ENCODE peak calls at places on chromosomes 11 and 22, in eight cellular contexts. One of them, this sample, is unnamed.

GRCh38 chr11:77191429-77191822 is 63.4 kb downstream of the MYO7A start:
- DNase-seq in left cardiac atrium: no peak
- DNase-seq in activated naive CD8-positive, alpha-beta T cell treated with anti-CD3 and anti-CD28 coated beads, Interleukin-2, amount 50 U/mL, for 24 hours: no peak
- DNase-seq in upper lobe of right lung: no peak
- DNase-seq in cardiac fibroblast: no peak
- DNase-seq in lower leg skin: no peak
- DNase-seq in pulmonary artery endothelial cell: no peak
- DNase-seq in HFFc6: no peak
- DNase-seq in this sample: no peak

GRCh38 chr22:25027052-25027525 is 74.6 kb downstream of the KIAA1671 start:
- DNase-seq in left cardiac atrium: no peak
- DNase-seq in activated naive CD8-positive, alpha-beta T cell treated with anti-CD3 and anti-CD28 coated beads, Interleukin-2, amount 50 U/mL, for 24 hours: no peak
- DNase-seq in upper lobe of right lung: no peak
- DNase-seq in cardiac fibroblast: no peak
- DNase-seq in lower leg skin: no peak
- DNase-seq in pulmonary artery endothelial cell: no peak
- DNase-seq in HFFc6: no peak
- DNase-seq in this sample: no peak

GRCh38 chr11:118338637-118339061 is 3.9 kb downstream of the CD3D start:
- DNase-seq in left cardiac atrium: no peak
- DNase-seq in activated naive CD8-positive, alpha-beta T cell treated with anti-CD3 and anti-CD28 coated beads, Interleukin-2, amount 50 U/mL, for 24 hours: peak; percentile 87
- DNase-seq in upper lobe of right lung: no peak
- DNase-seq in cardiac fibroblast: peak; percentile 20
- DNase-seq in lower leg skin: no peak
- DNase-seq in pulmonary artery endothelial cell: no peak
- DNase-seq in HFFc6: no peak
- DNase-seq in this sample: peak; percentile 87

GRCh38 chr22:31400023-31400397 is 606 bp downstream of the DRG1 start:
- DNase-seq in left cardiac atrium: no peak
- DNase-seq in activated naive CD8-positive, alpha-beta T cell treated with anti-CD3 and anti-CD28 coated beads, Interleukin-2, amount 50 U/mL, for 24 hours: no peak
- DNase-seq in upper lobe of right lung: no peak
- DNase-seq in cardiac fibroblast: peak; percentile 27
- DNase-seq in lower leg skin: no peak
- DNase-seq in pulmonary artery endothelial cell: no peak
- DNase-seq in HFFc6: peak; percentile 1
- DNase-seq in this sample: no peak

GRCh38 chr22:47067911-47068654 is 305.6 kb downstream of the TBC1D22A start:
- DNase-seq in left cardiac atrium: no peak
- DNase-seq in activated naive CD8-positive, alpha-beta T cell treated with anti-CD3 and anti-CD28 coated beads, Interleukin-2, amount 50 U/mL, for 24 hours: no peak
- DNase-seq in upper lobe of right lung: peak; percentile 54
- DNase-seq in cardiac fibroblast: no peak
- DNase-seq in lower leg skin: no peak
- DNase-seq in pulmonary artery endothelial cell: no peak
- DNase-seq in HFFc6: no peak
- DNase-seq in this sample: no peak

GRCh38 chr22:40240671-40241070 is 62.9 kb downstream of the TNRC6B start:
- DNase-seq in left cardiac atrium: no peak
- DNase-seq in activated naive CD8-positive, alpha-beta T cell treated with anti-CD3 and anti-CD28 coated beads, Interleukin-2, amount 50 U/mL, for 24 hours: no peak
- DNase-seq in upper lobe of right lung: no peak
- DNase-seq in cardiac fibroblast: no peak
- DNase-seq in lower leg skin: no peak
- DNase-seq in pulmonary artery endothelial cell: no peak
- DNase-seq in HFFc6: no peak
- DNase-seq in this sample: no peak

GRCh38 chr11:58330861-58331260 is 28.0 kb downstream of the OR5B17 start:
- DNase-seq in left cardiac atrium: no peak
- DNase-seq in activated naive CD8-positive, alpha-beta T cell treated with anti-CD3 and anti-CD28 coated beads, Interleukin-2, amount 50 U/mL, for 24 hours: no peak
- DNase-seq in upper lobe of right lung: no peak
- DNase-seq in cardiac fibroblast: peak; percentile 82
- DNase-seq in lower leg skin: no peak
- DNase-seq in pulmonary artery endothelial cell: no peak
- DNase-seq in HFFc6: peak; percentile 57
- DNase-seq in this sample: no peak

GRCh38 chr11:65003282-65003681 is 6.5 kb upstream of the BATF2 start:
- DNase-seq in left cardiac atrium: no peak
- DNase-seq in activated naive CD8-positive, alpha-beta T cell treated with anti-CD3 and anti-CD28 coated beads, Interleukin-2, amount 50 U/mL, for 24 hours: no peak
- DNase-seq in upper lobe of right lung: no peak
- DNase-seq in cardiac fibroblast: peak; percentile 42
- DNase-seq in lower leg skin: no peak
- DNase-seq in pulmonary artery endothelial cell: no peak
- DNase-seq in HFFc6: peak; percentile 39
- DNase-seq in this sample: no peak

GRCh38 chr11:13261600-13262061 is 16.0 kb upstream of the BMAL1 start:
- DNase-seq in left cardiac atrium: no peak
- DNase-seq in activated naive CD8-positive, alpha-beta T cell treated with anti-CD3 and anti-CD28 coated beads, Interleukin-2, amount 50 U/mL, for 24 hours: no peak
- DNase-seq in upper lobe of right lung: no peak
- DNase-seq in cardiac fibroblast: peak; percentile 93
- DNase-seq in lower leg skin: peak; percentile 47
- DNase-seq in pulmonary artery endothelial cell: peak; percentile 49
- DNase-seq in HFFc6: peak; percentile 89
- DNase-seq in this sample: no peak

GRCh38 chr11:36600155-36600554 is 2.1 kb upstream of the RAG2 start:
- DNase-seq in left cardiac atrium: no peak
- DNase-seq in activated naive CD8-positive, alpha-beta T cell treated with anti-CD3 and anti-CD28 coated beads, Interleukin-2, amount 50 U/mL, for 24 hours: no peak
- DNase-seq in upper lobe of right lung: no peak
- DNase-seq in cardiac fibroblast: no peak
- DNase-seq in lower leg skin: no peak
- DNase-seq in pulmonary artery endothelial cell: no peak
- DNase-seq in HFFc6: no peak
- DNase-seq in this sample: no peak

GRCh38 chr22:20205964-20206708 is 55.3 kb upstream of the CCDC188 start:
- DNase-seq in left cardiac atrium: peak; percentile 79
- DNase-seq in activated naive CD8-positive, alpha-beta T cell treated with anti-CD3 and anti-CD28 coated beads, Interleukin-2, amount 50 U/mL, for 24 hours: peak; percentile 75
- DNase-seq in upper lobe of right lung: peak; percentile 85
- DNase-seq in cardiac fibroblast: peak; percentile 72
- DNase-seq in lower leg skin: peak; percentile 65
- DNase-seq in pulmonary artery endothelial cell: peak; percentile 24
- DNase-seq in HFFc6: peak; percentile 34
- DNase-seq in this sample: peak; percentile 42

GRCh38 chr11:75236062-75236461 is 4.5 kb upstream of the TPBGL start:
- DNase-seq in left cardiac atrium: no peak
- DNase-seq in activated naive CD8-positive, alpha-beta T cell treated with anti-CD3 and anti-CD28 coated beads, Interleukin-2, amount 50 U/mL, for 24 hours: no peak
- DNase-seq in upper lobe of right lung: no peak
- DNase-seq in cardiac fibroblast: no peak
- DNase-seq in lower leg skin: no peak
- DNase-seq in pulmonary artery endothelial cell: no peak
- DNase-seq in HFFc6: no peak
- DNase-seq in this sample: no peak

GRCh38 chr22:43881091-43882061 is 10.4 kb downstream of the PNPLA5 start:
- DNase-seq in left cardiac atrium: no peak
- DNase-seq in activated naive CD8-positive, alpha-beta T cell treated with anti-CD3 and anti-CD28 coated beads, Interleukin-2, amount 50 U/mL, for 24 hours: no peak
- DNase-seq in upper lobe of right lung: peak; percentile 60
- DNase-seq in cardiac fibroblast: no peak
- DNase-seq in lower leg skin: no peak
- DNase-seq in pulmonary artery endothelial cell: no peak
- DNase-seq in HFFc6: no peak
- DNase-seq in this sample: no peak

GRCh38 chr11:76610871-76611475 is 59.6 kb downstream of the LRRC32 start:
- DNase-seq in left cardiac atrium: no peak
- DNase-seq in activated naive CD8-positive, alpha-beta T cell treated with anti-CD3 and anti-CD28 coated beads, Interleukin-2, amount 50 U/mL, for 24 hours: peak; percentile 12
- DNase-seq in upper lobe of right lung: no peak
- DNase-seq in cardiac fibroblast: no peak
- DNase-seq in lower leg skin: no peak
- DNase-seq in pulmonary artery endothelial cell: no peak
- DNase-seq in HFFc6: no peak
- DNase-seq in this sample: no peak

GRCh38 chr22:19644314-19645223 is 69.7 kb upstream of the SEPTIN5 start:
- DNase-seq in left cardiac atrium: no peak
- DNase-seq in activated naive CD8-positive, alpha-beta T cell treated with anti-CD3 and anti-CD28 coated beads, Interleukin-2, amount 50 U/mL, for 24 hours: no peak
- DNase-seq in upper lobe of right lung: no peak
- DNase-seq in cardiac fibroblast: peak; percentile 9
- DNase-seq in lower leg skin: no peak
- DNase-seq in pulmonary artery endothelial cell: no peak
- DNase-seq in HFFc6: no peak
- DNase-seq in this sample: no peak

GRCh38 chr11:134737563-134738510 is 325.8 kb upstream of the B3GAT1 start:
- DNase-seq in left cardiac atrium: no peak
- DNase-seq in activated naive CD8-positive, alpha-beta T cell treated with anti-CD3 and anti-CD28 coated beads, Interleukin-2, amount 50 U/mL, for 24 hours: no peak
- DNase-seq in upper lobe of right lung: no peak
- DNase-seq in cardiac fibroblast: no peak
- DNase-seq in lower leg skin: no peak
- DNase-seq in pulmonary artery endothelial cell: no peak
- DNase-seq in HFFc6: no peak
- DNase-seq in this sample: no peak

GRCh38 chr11:102974552-102975280 is 19.2 kb upstream of the MMP13 start:
- DNase-seq in left cardiac atrium: no peak
- DNase-seq in activated naive CD8-positive, alpha-beta T cell treated with anti-CD3 and anti-CD28 coated beads, Interleukin-2, amount 50 U/mL, for 24 hours: no peak
- DNase-seq in upper lobe of right lung: no peak
- DNase-seq in cardiac fibroblast: peak; percentile 65
- DNase-seq in lower leg skin: peak; percentile 28
- DNase-seq in pulmonary artery endothelial cell: peak; percentile 32
- DNase-seq in HFFc6: peak; percentile 75
- DNase-seq in this sample: no peak

GRCh38 chr11:77602385-77603105 is 12.8 kb downstream of the AQP11 start:
- DNase-seq in left cardiac atrium: no peak
- DNase-seq in activated naive CD8-positive, alpha-beta T cell treated with anti-CD3 and anti-CD28 coated beads, Interleukin-2, amount 50 U/mL, for 24 hours: no peak
- DNase-seq in upper lobe of right lung: no peak
- DNase-seq in cardiac fibroblast: peak; percentile 90
- DNase-seq in lower leg skin: no peak
- DNase-seq in pulmonary artery endothelial cell: peak; percentile 40
- DNase-seq in HFFc6: peak; percentile 85
- DNase-seq in this sample: no peak

GRCh38 chr11:746289-747175 is 732 bp upstream of the TALDO1 start:
- DNase-seq in left cardiac atrium: no peak
- DNase-seq in activated naive CD8-positive, alpha-beta T cell treated with anti-CD3 and anti-CD28 coated beads, Interleukin-2, amount 50 U/mL, for 24 hours: no peak
- DNase-seq in upper lobe of right lung: no peak
- DNase-seq in cardiac fibroblast: peak; percentile 43
- DNase-seq in lower leg skin: no peak
- DNase-seq in pulmonary artery endothelial cell: no peak
- DNase-seq in HFFc6: no peak
- DNase-seq in this sample: no peak

GRCh38 chr11:109668973-109669634 is 247.1 kb downstream of the C11orf87 start:
- DNase-seq in left cardiac atrium: no peak
- DNase-seq in activated naive CD8-positive, alpha-beta T cell treated with anti-CD3 and anti-CD28 coated beads, Interleukin-2, amount 50 U/mL, for 24 hours: no peak
- DNase-seq in upper lobe of right lung: no peak
- DNase-seq in cardiac fibroblast: peak; percentile 16
- DNase-seq in lower leg skin: no peak
- DNase-seq in pulmonary artery endothelial cell: no peak
- DNase-seq in HFFc6: no peak
- DNase-seq in this sample: no peak

GRCh38 chr22:42202669-42203068 is 67.8 kb downstream of the TCF20 start:
- DNase-seq in left cardiac atrium: no peak
- DNase-seq in activated naive CD8-positive, alpha-beta T cell treated with anti-CD3 and anti-CD28 coated beads, Interleukin-2, amount 50 U/mL, for 24 hours: peak; percentile 41
- DNase-seq in upper lobe of right lung: no peak
- DNase-seq in cardiac fibroblast: peak; percentile 27
- DNase-seq in lower leg skin: no peak
- DNase-seq in pulmonary artery endothelial cell: no peak
- DNase-seq in HFFc6: no peak
- DNase-seq in this sample: no peak

GRCh38 chr11:111269146-111269868 is 23.8 kb downstream of the POU2AF2 start:
- DNase-seq in left cardiac atrium: no peak
- DNase-seq in activated naive CD8-positive, alpha-beta T cell treated with anti-CD3 and anti-CD28 coated beads, Interleukin-2, amount 50 U/mL, for 24 hours: no peak
- DNase-seq in upper lobe of right lung: no peak
- DNase-seq in cardiac fibroblast: peak; percentile 15
- DNase-seq in lower leg skin: no peak
- DNase-seq in pulmonary artery endothelial cell: no peak
- DNase-seq in HFFc6: no peak
- DNase-seq in this sample: no peak

GRCh38 chr22:47355776-47356432 is 593.5 kb downstream of the TBC1D22A start:
- DNase-seq in left cardiac atrium: no peak
- DNase-seq in activated naive CD8-positive, alpha-beta T cell treated with anti-CD3 and anti-CD28 coated beads, Interleukin-2, amount 50 U/mL, for 24 hours: no peak
- DNase-seq in upper lobe of right lung: no peak
- DNase-seq in cardiac fibroblast: no peak
- DNase-seq in lower leg skin: no peak
- DNase-seq in pulmonary artery endothelial cell: no peak
- DNase-seq in HFFc6: no peak
- DNase-seq in this sample: no peak

GRCh38 chr11:8810331-8811301 is 100.4 kb upstream of the AKIP1 start:
- DNase-seq in left cardiac atrium: peak; percentile 86
- DNase-seq in activated naive CD8-positive, alpha-beta T cell treated with anti-CD3 and anti-CD28 coated beads, Interleukin-2, amount 50 U/mL, for 24 hours: peak; percentile 7
- DNase-seq in upper lobe of right lung: peak; percentile 91
- DNase-seq in cardiac fibroblast: peak; percentile 82
- DNase-seq in lower leg skin: peak; percentile 54
- DNase-seq in pulmonary artery endothelial cell: peak; percentile 11
- DNase-seq in HFFc6: peak; percentile 83
- DNase-seq in this sample: no peak

GRCh38 chr11:10632483-10632882 is 61.1 kb downstream of the IRAG1 start:
- DNase-seq in left cardiac atrium: no peak
- DNase-seq in activated naive CD8-positive, alpha-beta T cell treated with anti-CD3 and anti-CD28 coated beads, Interleukin-2, amount 50 U/mL, for 24 hours: no peak
- DNase-seq in upper lobe of right lung: no peak
- DNase-seq in cardiac fibroblast: no peak
- DNase-seq in lower leg skin: no peak
- DNase-seq in pulmonary artery endothelial cell: no peak
- DNase-seq in HFFc6: no peak
- DNase-seq in this sample: no peak

GRCh38 chr22:44437493-44438015 is 60.5 kb downstream of the RTL6 start:
- DNase-seq in left cardiac atrium: no peak
- DNase-seq in activated naive CD8-positive, alpha-beta T cell treated with anti-CD3 and anti-CD28 coated beads, Interleukin-2, amount 50 U/mL, for 24 hours: no peak
- DNase-seq in upper lobe of right lung: no peak
- DNase-seq in cardiac fibroblast: peak; percentile 49
- DNase-seq in lower leg skin: no peak
- DNase-seq in pulmonary artery endothelial cell: no peak
- DNase-seq in HFFc6: no peak
- DNase-seq in this sample: no peak

GRCh38 chr11:73330569-73331093 is 22.6 kb downstream of the ARHGEF17 start:
- DNase-seq in left cardiac atrium: no peak
- DNase-seq in activated naive CD8-positive, alpha-beta T cell treated with anti-CD3 and anti-CD28 coated beads, Interleukin-2, amount 50 U/mL, for 24 hours: no peak
- DNase-seq in upper lobe of right lung: no peak
- DNase-seq in cardiac fibroblast: peak; percentile 51
- DNase-seq in lower leg skin: no peak
- DNase-seq in pulmonary artery endothelial cell: no peak
- DNase-seq in HFFc6: peak; percentile 52
- DNase-seq in this sample: no peak

GRCh38 chr22:44659140-44659539 is 42.9 kb upstream of the PRR5 start:
- DNase-seq in left cardiac atrium: no peak
- DNase-seq in activated naive CD8-positive, alpha-beta T cell treated with anti-CD3 and anti-CD28 coated beads, Interleukin-2, amount 50 U/mL, for 24 hours: no peak
- DNase-seq in upper lobe of right lung: no peak
- DNase-seq in cardiac fibroblast: no peak
- DNase-seq in lower leg skin: no peak
- DNase-seq in pulmonary artery endothelial cell: no peak
- DNase-seq in HFFc6: no peak
- DNase-seq in this sample: no peak

GRCh38 chr22:36365020-36365411 is 22.8 kb downstream of the MYH9 start:
- DNase-seq in left cardiac atrium: peak; percentile 85
- DNase-seq in activated naive CD8-positive, alpha-beta T cell treated with anti-CD3 and anti-CD28 coated beads, Interleukin-2, amount 50 U/mL, for 24 hours: peak; percentile 88
- DNase-seq in upper lobe of right lung: no peak
- DNase-seq in cardiac fibroblast: peak; percentile 99
- DNase-seq in lower leg skin: peak; percentile 42
- DNase-seq in pulmonary artery endothelial cell: peak; percentile 90
- DNase-seq in HFFc6: peak; percentile 95
- DNase-seq in this sample: peak; percentile 70

GRCh38 chr11:131408011-131408640 is 37.7 kb downstream of the NTM start:
- DNase-seq in left cardiac atrium: no peak
- DNase-seq in activated naive CD8-positive, alpha-beta T cell treated with anti-CD3 and anti-CD28 coated beads, Interleukin-2, amount 50 U/mL, for 24 hours: no peak
- DNase-seq in upper lobe of right lung: no peak
- DNase-seq in cardiac fibroblast: no peak
- DNase-seq in lower leg skin: peak; percentile 50
- DNase-seq in pulmonary artery endothelial cell: no peak
- DNase-seq in HFFc6: peak; percentile 18
- DNase-seq in this sample: no peak

GRCh38 chr22:48238018-48238915 is 1475.8 kb downstream of the TBC1D22A start:
- DNase-seq in left cardiac atrium: no peak
- DNase-seq in activated naive CD8-positive, alpha-beta T cell treated with anti-CD3 and anti-CD28 coated beads, Interleukin-2, amount 50 U/mL, for 24 hours: no peak
- DNase-seq in upper lobe of right lung: no peak
- DNase-seq in cardiac fibroblast: no peak
- DNase-seq in lower leg skin: no peak
- DNase-seq in pulmonary artery endothelial cell: no peak
- DNase-seq in HFFc6: no peak
- DNase-seq in this sample: no peak

GRCh38 chr11:45803981-45804805 is 756 bp upstream of the SLC35C1 start:
- DNase-seq in left cardiac atrium: peak; percentile 89
- DNase-seq in activated naive CD8-positive, alpha-beta T cell treated with anti-CD3 and anti-CD28 coated beads, Interleukin-2, amount 50 U/mL, for 24 hours: peak; percentile 75
- DNase-seq in upper lobe of right lung: peak; percentile 94
- DNase-seq in cardiac fibroblast: peak; percentile 47
- DNase-seq in lower leg skin: peak; percentile 69
- DNase-seq in pulmonary artery endothelial cell: no peak
- DNase-seq in HFFc6: peak; percentile 7
- DNase-seq in this sample: peak; percentile 36

GRCh38 chr22:23133922-23134321 is 7.9 kb downstream of the RSPH14 start:
- DNase-seq in left cardiac atrium: no peak
- DNase-seq in activated naive CD8-positive, alpha-beta T cell treated with anti-CD3 and anti-CD28 coated beads, Interleukin-2, amount 50 U/mL, for 24 hours: no peak
- DNase-seq in upper lobe of right lung: no peak
- DNase-seq in cardiac fibroblast: no peak
- DNase-seq in lower leg skin: no peak
- DNase-seq in pulmonary artery endothelial cell: no peak
- DNase-seq in HFFc6: no peak
- DNase-seq in this sample: no peak

GRCh38 chr11:17972987-17973386 is 39.9 kb downstream of the SERGEF start:
- DNase-seq in left cardiac atrium: peak; percentile 45
- DNase-seq in activated naive CD8-positive, alpha-beta T cell treated with anti-CD3 and anti-CD28 coated beads, Interleukin-2, amount 50 U/mL, for 24 hours: no peak
- DNase-seq in upper lobe of right lung: no peak
- DNase-seq in cardiac fibroblast: peak; percentile 76
- DNase-seq in lower leg skin: peak; percentile 60
- DNase-seq in pulmonary artery endothelial cell: no peak
- DNase-seq in HFFc6: peak; percentile 87
- DNase-seq in this sample: no peak

This sample was measured in central memory CD8-positive, alpha-beta T cell.